ENCODE peak calls at places on chromosomes 2 and 18, in five cellular contexts. Q is fibroblast of mammary gland; S is effector memory CD4-positive, alpha-beta T cell; B is heart left ventricle; O is cardiac fibroblast. V is an unnamed sample.

GRCh38 chr2:219695145-219695544 is 67.7 kb downstream of the SLC4A3 start:
- DNase-seq in O (no peak), Q (no peak), S (no peak), B (no peak), V (no peak)

GRCh38 chr2:12702661-12703121 is 14.0 kb upstream of the TRIB2 start:
- DNase-seq in O (peak), B (no peak), Q (peak), S (no peak), V (peak)

GRCh38 chr2:19654310-19655090 is 247.3 kb downstream of the TTC32 start:
- DNase-seq in S (no peak), B (no peak), Q (no peak), O (no peak), V (no peak)

GRCh38 chr18:28041366-28041765 is 135.6 kb downstream of the CDH2 start:
- DNase-seq in B (no peak), O (peak), Q (peak), S (no peak), V (peak)

GRCh38 chr2:42414158-42414557 is 53.1 kb upstream of the COX7A2L start:
- DNase-seq in B (no peak), O (no peak), S (no peak), Q (no peak), V (no peak)

GRCh38 chr18:10482985-10483949 is 28.8 kb downstream of the APCDD1 start:
- DNase-seq in Q (no peak), S (no peak), O (no peak), B (peak), V (no peak)

GRCh38 chr18:45441110-45441842 is 174.0 kb upstream of the SLC14A2 start:
- DNase-seq in Q (peak), S (no peak), B (no peak), O (peak), V (peak)

GRCh38 chr2:171810409-171810993 is 83.5 kb downstream of the SLC25A12 start:
- DNase-seq in O (peak), S (no peak), Q (no peak), B (no peak), V (peak)

GRCh38 chr18:59514193-59514592 is 155.1 kb upstream of the LMAN1 start:
- DNase-seq in S (no peak), B (peak), O (peak), Q (peak), V (peak)

GRCh38 chr2:156339110-156339847 is 6.8 kb upstream of the NR4A2 start:
- DNase-seq in S (no peak), O (no peak), B (no peak), Q (no peak), V (peak)

GRCh38 chr2:203904022-203904421 is 32.5 kb upstream of the ICOS start:
- DNase-seq in Q (peak), S (no peak), O (no peak), B (no peak), V (no peak)

GRCh38 chr2:120431386-120432292 is 85.7 kb downstream of the INHBB start:
- DNase-seq in B (no peak), S (no peak), Q (no peak), O (no peak), V (no peak)

GRCh38 chr2:234980476-234981187 is 28.8 kb downstream of the SH3BP4 start:
- DNase-seq in B (no peak), Q (no peak), O (peak), S (no peak), V (no peak)

GRCh38 chr2:49988301-49988700 is 834.0 kb upstream of the FSHR start:
- DNase-seq in O (no peak), Q (no peak), B (no peak), S (no peak), V (no peak)

GRCh38 chr18:51194604-51195003 is 2.9 kb downstream of the MEX3C start:
- DNase-seq in S (no peak), Q (no peak), B (no peak), O (peak), V (no peak)

GRCh38 chr2:134975281-134976009 is 56.8 kb downstream of the CCNT2 start:
- DNase-seq in B (no peak), O (no peak), Q (no peak), S (no peak), V (no peak)

GRCh38 chr2:203722411-203722810 is 16.0 kb downstream of the CD28 start:
- DNase-seq in Q (peak), S (no peak), O (no peak), B (no peak), V (peak)

GRCh38 chr2:57181315-57182038 is 865.1 kb upstream of the VRK2 start:
- DNase-seq in S (no peak), Q (peak), O (peak), B (no peak), V (peak)

GRCh38 chr2:214127178-214127970 is 283.5 kb upstream of the VWC2L start:
- DNase-seq in B (no peak), O (peak), Q (peak), S (no peak), V (peak)

GRCh38 chr2:226711606-226712296 is 87.9 kb downstream of the IRS1 start:
- DNase-seq in O (no peak), B (no peak), Q (no peak), S (no peak), V (no peak)

GRCh38 chr18:63240541-63241316 is 78.8 kb downstream of the BCL2 start:
- DNase-seq in Q (peak), S (no peak), O (peak), B (no peak), V (no peak)

GRCh38 chr2:212147921-212148513 is 390.6 kb downstream of the ERBB4 start:
- DNase-seq in Q (peak), S (no peak), B (no peak), O (peak), V (peak)

GRCh38 chr2:133331437-133331836 is 236.8 kb downstream of the NCKAP5 start:
- DNase-seq in Q (no peak), O (no peak), B (no peak), S (no peak), V (no peak)

GRCh38 chr2:5544205-5544786 is 147.9 kb upstream of the SOX11 start:
- DNase-seq in Q (no peak), B (no peak), S (no peak), O (no peak), V (no peak)

GRCh38 chr18:34283506-34283905 is 58.8 kb upstream of the NOL4 start:
- DNase-seq in B (no peak), S (no peak), O (no peak), Q (no peak), V (no peak)

GRCh38 chr2:134124047-134124753 is 129.7 kb upstream of the MGAT5 start:
- DNase-seq in S (no peak), Q (no peak), O (peak), B (no peak), V (peak)

GRCh38 chr2:100173907-100174525 is 31.6 kb upstream of the AFF3 start:
- DNase-seq in O (no peak), Q (no peak), S (no peak), B (no peak), V (peak)

GRCh38 chr2:54672587-54673456 is 50.6 kb upstream of the EML6 start:
- DNase-seq in S (no peak), O (peak), Q (peak), B (no peak), V (no peak)

GRCh38 chr2:11738589-11739436 is 7.6 kb upstream of the LPIN1 start:
- DNase-seq in B (no peak), O (peak), Q (peak), S (no peak), V (peak)

GRCh38 chr2:30348825-30349224 is 98.2 kb upstream of the LCLAT1 start:
- DNase-seq in O (no peak), S (no peak), B (no peak), Q (no peak), V (no peak)

GRCh38 chr2:175111200-175111657 is 56.8 kb downstream of the ATF2 start:
- DNase-seq in B (no peak), S (no peak), O (peak), Q (peak), V (peak)

GRCh38 chr2:219448099-219448775 is 13.6 kb downstream of the SPEG start:
- DNase-seq in B (no peak), O (no peak), Q (no peak), S (no peak), V (no peak)

GRCh38 chr2:127704641-127705243 is 3.4 kb downstream of the SFT2D3 start:
- DNase-seq in O (peak), S (no peak), Q (no peak), B (no peak), V (no peak)

GRCh38 chr2:7180641-7181370 is 263.6 kb downstream of the RNF144A start:
- DNase-seq in O (peak), B (no peak), S (no peak), Q (peak), V (no peak)

V was measured in EH.